ENCODE peak calls at places on chromosome 12, in five cellular contexts. B, A, C, N and H are unnamed samples.

GRCh38 chr12:59149995-59150642 is 229.8 kb upstream of the LRIG3 start:
- DNase-seq in N (peak), A (peak), C (peak), B (no peak), H (no peak)

GRCh38 chr12:31906581-31907286 is 52.5 kb upstream of the RESF1 start:
- DNase-seq in A (peak), B (no peak), C (peak), N (no peak), H (no peak)

GRCh38 chr12:18323159-18323558 is 61.8 kb downstream of the PIK3C2G start:
- DNase-seq in A (peak), N (no peak), C (no peak), B (no peak), H (no peak)

GRCh38 chr12:86154620-86155019 is 101.6 kb downstream of the MGAT4C start:
- DNase-seq in B (no peak), A (no peak), C (no peak), N (no peak), H (no peak)

GRCh38 chr12:15469342-15469741 is 147.0 kb downstream of the PTPRO start:
- DNase-seq in C (no peak), N (no peak), B (no peak), A (no peak), H (no peak)

GRCh38 chr12:108214486-108214885 is 85.4 kb downstream of the WSCD2 start:
- DNase-seq in A (peak), N (no peak), B (no peak), C (no peak), H (peak)

GRCh38 chr12:62813031-62813829 is 121.7 kb downstream of the PPM1H start:
- DNase-seq in C (no peak), N (no peak), A (peak), B (no peak), H (no peak)

GRCh38 chr12:65699251-65699650 is 125.0 kb upstream of the HMGA2 start:
- DNase-seq in N (no peak), C (no peak), B (no peak), A (peak), H (no peak)

GRCh38 chr12:43057561-43057960 is 468.0 kb upstream of the PRICKLE1 start:
- DNase-seq in A (peak), N (no peak), C (no peak), B (no peak), H (no peak)

GRCh38 chr12:126093911-126094310 is 1028.7 kb downstream of the AACS start:
- DNase-seq in B (no peak), A (no peak), N (no peak), C (no peak), H (no peak)

GRCh38 chr12:125360540-125360939 is 295.3 kb downstream of the AACS start:
- DNase-seq in A (no peak), B (no peak), C (no peak), N (no peak), H (no peak)